ENCODE peak calls at places on chromosomes 1 and 21, in four cellular contexts. K, E, O and R are unnamed samples.
A peak's percentile ranks its signal among the peaks of the same experiment; 100 is the strongest.

GRCh38 chr1:156826596-156826995 is 9.9 kb upstream of the SH2D2A start:
- DNase-seq in K (no peak), E (no peak), O (no peak), R (no peak)

GRCh38 chr1:200075938-200076546 is 48.5 kb downstream of the NR5A2 start:
- DNase-seq in K (no peak), E (no peak), O (no peak), R (no peak)

GRCh38 chr1:41955461-41956159 is 36.9 kb upstream of the HIVEP3 start:
- DNase-seq in K (no peak), E (no peak), O (no peak), R (no peak)

GRCh38 chr1:162389971-162390370 is 8.4 kb downstream of the C1orf226 start:
- DNase-seq in K (no peak), E (no peak), O (no peak), R (no peak)

GRCh38 chr21:16983425-16983824 is 529.4 kb upstream of the CXADR start:
- DNase-seq in K (no peak), E (no peak), O (no peak), R (no peak)

GRCh38 chr1:181113061-181113695 is 24.7 kb downstream of the IER5 start:
- DNase-seq in K (no peak), E (no peak), O (no peak), R (no peak)

GRCh38 chr1:24464378-24464770 is 38.3 kb upstream of the RCAN3 start:
- DNase-seq in K (no peak), E (peak; percentile 50), O (no peak), R (no peak)

GRCh38 chr1:30242178-30242577 is 481.2 kb downstream of the MATN1 start:
- DNase-seq in K (no peak), E (no peak), O (no peak), R (no peak)

GRCh38 chr1:109425902-109426277 is 358 bp downstream of the PSMA5 start:
- DNase-seq in K (peak; percentile 57), E (peak; percentile 56), O (peak; percentile 37), R (peak; percentile 42)

GRCh38 chr1:30968220-30968971 is 59.8 kb upstream of the SDC3 start:
- DNase-seq in K (no peak), E (no peak), O (no peak), R (peak; percentile 23)

GRCh38 chr1:219639843-219640606 is 27.1 kb upstream of the ZC3H11B start:
- DNase-seq in K (no peak), E (no peak), O (no peak), R (no peak)

GRCh38 chr1:119647734-119648619 is at the start of gene ZNF697:
- DNase-seq in K (peak; percentile 2), E (peak; percentile 93), O (peak; percentile 6), R (peak; percentile 83)

GRCh38 chr1:19036701-19037605 is 80.5 kb upstream of the IFFO2 start:
- DNase-seq in K (no peak), E (no peak), O (no peak), R (no peak)

GRCh38 chr1:3623441-3624150 is 1.2 kb upstream of the TPRG1L start:
- DNase-seq in K (no peak), E (no peak), O (no peak), R (no peak)

GRCh38 chr1:206021796-206022365 is 1.8 kb downstream of the CTSE start:
- DNase-seq in K (no peak), E (no peak), O (no peak), R (no peak)

GRCh38 chr1:7253988-7254587 is 468.8 kb downstream of the CAMTA1 start:
- DNase-seq in K (no peak), E (no peak), O (no peak), R (no peak)

GRCh38 chr1:6274102-6274501 is 13.2 kb upstream of the GPR153 start:
- DNase-seq in K (no peak), E (no peak), O (no peak), R (no peak)

GRCh38 chr1:12810691-12811408 is 19.7 kb downstream of the PRAMEF1 start:
- DNase-seq in K (no peak), E (no peak), O (no peak), R (no peak)

GRCh38 chr1:181335631-181336030 is 147.7 kb upstream of the CACNA1E start:
- DNase-seq in K (no peak), E (no peak), O (no peak), R (no peak)

GRCh38 chr1:10553124-10553523 is 78.4 kb downstream of the PEX14 start:
- DNase-seq in K (no peak), E (no peak), O (no peak), R (no peak)

GRCh38 chr1:33150522-33150921 is 31.3 kb downstream of the TRIM62 start:
- DNase-seq in K (no peak), E (no peak), O (no peak), R (no peak)

GRCh38 chr1:234772345-234773147 is 162.6 kb upstream of the IRF2BP2 start:
- DNase-seq in K (peak; percentile 87), E (peak; percentile 43), O (peak; percentile 64), R (no peak)

GRCh38 chr21:37631319-37632117 is 264.9 kb downstream of the DYRK1A start:
- DNase-seq in K (no peak), E (peak; percentile 42), O (no peak), R (no peak)

GRCh38 chr1:43582162-43582566 is 51.5 kb downstream of the PTPRF start:
- DNase-seq in K (no peak), E (peak; percentile 80), O (no peak), R (no peak)

GRCh38 chr1:225709101-225709500 is 56.2 kb upstream of the ENAH start:
- DNase-seq in K (no peak), E (no peak), O (no peak), R (no peak)

GRCh38 chr1:34315974-34316373 is 139.3 kb downstream of the C1orf94 start:
- DNase-seq in K (no peak), E (no peak), O (no peak), R (no peak)

GRCh38 chr1:228767636-228768344 is 32.5 kb downstream of the RHOU start:
- DNase-seq in K (no peak), E (no peak), O (no peak), R (no peak)

GRCh38 chr1:46595127-46595526 is 8.9 kb downstream of the MKNK1 start:
- DNase-seq in K (no peak), E (no peak), O (no peak), R (no peak)